ENCODE peak calls at places on chromosomes 5 and 9, in five cellular contexts. P, X, I, B and A are unnamed samples.

GRCh38 chr5:134656690-134657089 is 8.1 kb downstream of the SEC24A start:
- DNase-seq in P (no peak), I (no peak), X (no peak), B (no peak), A (no peak)

GRCh38 chr9:96408409-96409280 is 9.5 kb downstream of the ZNF367 start:
- DNase-seq in B (no peak), X (no peak), P (no peak), I (no peak), A (no peak)

GRCh38 chr9:86940774-86941173 is 6.5 kb downstream of the GAS1 start:
- DNase-seq in I (no peak), P (no peak), X (no peak), B (no peak), A (no peak)

GRCh38 chr5:147688965-147689364 is 93.6 kb downstream of the JAKMIP2 start:
- DNase-seq in I (peak; percentile 74), X (no peak), P (no peak), B (peak; percentile 21), A (no peak)

GRCh38 chr5:133895979-133896378 is 72.4 kb downstream of the C5orf15 start:
- DNase-seq in P (no peak), B (no peak), X (no peak), I (no peak), A (no peak)

GRCh38 chr5:176820937-176821336 is 10.6 kb downstream of the UNC5A start:
- DNase-seq in P (no peak), X (no peak), I (no peak), B (no peak), A (no peak)

GRCh38 chr5:156838966-156839365 is 11.1 kb upstream of the PPP1R2B start:
- DNase-seq in I (no peak), B (no peak), P (no peak), X (no peak), A (no peak)

GRCh38 chr5:91469517-91470165 is 86.5 kb upstream of the ARRDC3 start:
- DNase-seq in X (no peak), P (peak; percentile 12), B (no peak), I (no peak), A (no peak)

GRCh38 chr5:164094321-164094720 is 588.9 kb downstream of the MAT2B start:
- DNase-seq in B (no peak), I (no peak), P (no peak), X (no peak), A (no peak)

GRCh38 chr9:111356567-111357244 is 26.7 kb upstream of the OR2K2 start:
- DNase-seq in I (peak; percentile 36), P (no peak), X (no peak), B (peak; percentile 36), A (no peak)
- H3K4me3 ChIP-seq in I (peak overlapping the region; percentile 10), P (no peak overlapping the region), X (no peak overlapping the region), B (no peak overlapping the region), A (no peak overlapping the region)

GRCh38 chr9:128504485-128505413 is at the start of gene GLE1:
- DNase-seq in X (peak; percentile 98), B (peak; percentile 96), P (peak; percentile 83), I (peak; percentile 98), A (peak; percentile 94)
- TF ChIP-seq CTCF in X (peak; percentile 10), B (no peak), P (no peak), I (no peak), A (no peak)

DNA sequence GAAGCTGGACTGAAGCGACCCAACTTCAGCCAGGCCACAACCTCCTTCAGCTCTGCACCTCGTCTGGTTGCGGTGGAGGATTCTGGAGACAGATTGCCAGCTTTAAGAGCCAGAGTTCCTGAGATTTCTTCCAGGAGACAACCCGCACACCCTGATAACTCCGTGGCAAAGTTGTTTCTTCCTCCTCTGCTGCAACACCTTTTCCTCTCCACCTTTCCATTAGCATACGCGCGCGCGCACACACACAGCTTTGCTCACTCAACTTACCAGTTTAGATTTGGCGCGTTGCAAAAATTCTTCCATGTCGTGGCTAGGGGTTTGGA is 292 bp downstream of the PRUNE2 start:
- DNase-seq in P (no peak), I (no peak), X (no peak), B (no peak), A (no peak)
- H3K4me3 ChIP-seq in P (no peak overlapping the region), I (peak overlapping the region; percentile 44), X (peak overlapping the region; percentile 85), B (peak overlapping the region; percentile 51), A (peak overlapping the region; percentile 84)

GRCh38 chr5:102090770-102091169 is 205.3 kb downstream of the SLCO4C1 start:
- DNase-seq in X (peak; percentile 56), I (no peak), P (no peak), B (no peak), A (no peak)
- TF ChIP-seq CTCF in X (peak; percentile 77), I (no peak), P (no peak), B (no peak), A (no peak)